ENCODE peak calls at places on chromosomes 12 and 14, in eight cellular contexts. N is fibroblast of mammary gland, V is gastrocnemius medialis, F is heart left ventricle, D is IMR-90, J is body of pancreas, Y is GM13976, L is RWPE1. G is an unnamed sample.

GRCh38 chr14:66600416-66600815 is 92.5 kb downstream of the GPHN start:
- DNase-seq in V (no peak), J (no peak), Y (no peak), N (peak), F (no peak), L (no peak), D (peak), G (peak)

GRCh38 chr14:76710093-76711010 is 50.9 kb upstream of the VASH1 start:
- DNase-seq in J (peak), F (no peak), V (no peak), D (peak), Y (peak), N (peak), L (peak), G (peak)

GRCh38 chr14:53347046-53347445 is 193.9 kb upstream of the DDHD1 start:
- DNase-seq in L (no peak), Y (no peak), D (no peak), V (no peak), J (no peak), F (no peak), N (no peak), G (no peak)

GRCh38 chr12:57276935-57277563 is 26.1 kb upstream of the STAC3 start:
- DNase-seq in D (peak), F (no peak), L (no peak), J (peak), V (no peak), N (peak), Y (peak), G (peak)

GRCh38 chr14:70919774-70920173 is 12.5 kb downstream of the PCNX1 start:
- DNase-seq in F (no peak), D (peak), Y (no peak), N (peak), V (no peak), L (no peak), J (no peak), G (no peak)

GRCh38 chr14:104359969-104360442 is 219.6 kb upstream of the C14orf180 start:
- DNase-seq in J (no peak), D (no peak), L (no peak), F (no peak), Y (no peak), V (no peak), N (no peak), G (no peak)

GRCh38 chr12:41213107-41213506 is 25.0 kb downstream of the PDZRN4 start:
- DNase-seq in D (no peak), N (no peak), J (no peak), F (no peak), L (no peak), Y (no peak), V (no peak), G (no peak)

GRCh38 chr12:101823039-101823438 is 7.7 kb downstream of the GNPTAB start:
- DNase-seq in V (peak), D (no peak), F (no peak), N (no peak), L (no peak), Y (no peak), J (no peak), G (no peak)

GRCh38 chr12:6073426-6073825 is 51.0 kb downstream of the VWF start:
- DNase-seq in Y (no peak), D (no peak), V (no peak), L (no peak), N (no peak), J (no peak), F (no peak), G (no peak)

GRCh38 chr12:15712823-15713663 is 76.1 kb downstream of the EPS8 start:
- DNase-seq in J (peak), F (peak), Y (no peak), V (no peak), L (no peak), D (no peak), N (no peak), G (no peak)

GRCh38 chr12:57527184-57527583 is 4.6 kb downstream of the MBD6 start:
- DNase-seq in F (no peak), D (no peak), V (no peak), N (no peak), J (no peak), L (no peak), Y (no peak), G (no peak)

GRCh38 chr12:45509187-45509586 is 220.3 kb upstream of the ARID2 start:
- DNase-seq in D (no peak), J (no peak), V (no peak), Y (no peak), F (no peak), N (no peak), L (no peak), G (no peak)

GRCh38 chr12:109111775-109112491 is 4.5 kb upstream of the ACACB start:
- DNase-seq in Y (peak), D (peak), N (peak), J (peak), F (peak), V (no peak), L (peak), G (peak)

GRCh38 chr12:14514154-14514842 is 53.4 kb downstream of the PLBD1 start:
- DNase-seq in D (peak), Y (peak), N (peak), J (peak), L (peak), F (peak), V (no peak), G (peak)

GRCh38 chr12:121218588-121219352 is 8.8 kb downstream of the P2RX4 start:
- DNase-seq in F (no peak), V (no peak), Y (no peak), D (no peak), N (no peak), L (no peak), J (peak), G (no peak)

GRCh38 chr12:121388421-121388981 is 11.4 kb upstream of the RNF34 start:
- DNase-seq in J (no peak), N (peak), F (no peak), D (peak), V (no peak), L (peak), Y (no peak), G (peak)

GRCh38 chr14:56813143-56813551 is 2.9 kb upstream of the OTX2 start:
- DNase-seq in J (no peak), L (no peak), N (no peak), Y (no peak), F (no peak), V (no peak), D (no peak), G (no peak)

GRCh38 chr14:56814468-56815074 is 4.3 kb upstream of the OTX2 start:
- DNase-seq in N (no peak), F (no peak), J (no peak), D (no peak), L (no peak), V (no peak), Y (no peak), G (no peak)

GRCh38 chr14:56815301-56815700 is 5.0 kb upstream of the OTX2 start:
- DNase-seq in N (no peak), F (no peak), J (no peak), V (no peak), D (no peak), Y (no peak), L (no peak), G (no peak)

GRCh38 chr14:56817396-56817921 is 7.2 kb upstream of the OTX2 start:
- DNase-seq in J (no peak), V (no peak), N (no peak), D (no peak), F (no peak), L (no peak), Y (no peak), G (no peak)

GRCh38 chr14:56816575-56817391 is 6.5 kb upstream of the OTX2 start:
- DNase-seq in N (no peak), F (no peak), V (no peak), J (no peak), L (no peak), Y (no peak), D (no peak), G (no peak)
- TF ChIP-seq CTCF in N (no peak), F (no peak), V (no peak), J (no peak), L (no peak), Y (no peak), D (no peak), G (no peak)

GRCh38 chr12:96623155-96623554 is 133.8 kb downstream of the CFAP54 start:
- DNase-seq in V (no peak), N (no peak), J (no peak), L (no peak), D (no peak), F (no peak), Y (no peak), G (no peak)

DNA sequence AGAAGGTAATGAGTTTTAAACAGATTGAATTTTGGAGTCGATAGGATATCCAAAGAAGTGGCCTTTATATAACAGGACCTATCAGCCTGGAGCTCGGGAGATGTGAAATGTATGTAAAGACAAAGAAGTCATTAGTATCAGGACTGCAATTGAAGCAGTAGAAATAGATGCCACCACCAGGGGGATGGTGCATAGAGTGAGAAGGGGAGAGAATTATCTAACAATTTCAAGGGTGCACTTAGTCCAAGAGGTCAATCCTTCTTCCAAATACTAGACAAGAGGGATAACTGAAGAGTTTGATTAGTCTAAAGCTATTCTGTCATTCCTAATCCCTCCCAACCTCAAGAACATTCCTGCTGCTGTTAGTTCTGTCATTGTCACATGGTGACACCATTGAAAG is 127.8 kb downstream of the CFAP54 start:
- DNase-seq in N (no peak), L (no peak), Y (no peak), F (no peak), D (no peak), J (no peak), V (no peak), G (no peak)
- TF ChIP-seq CTCF in N (peak), L (no peak), Y (no peak), F (no peak), D (no peak), J (no peak), V (no peak), G (peak)

DNA sequence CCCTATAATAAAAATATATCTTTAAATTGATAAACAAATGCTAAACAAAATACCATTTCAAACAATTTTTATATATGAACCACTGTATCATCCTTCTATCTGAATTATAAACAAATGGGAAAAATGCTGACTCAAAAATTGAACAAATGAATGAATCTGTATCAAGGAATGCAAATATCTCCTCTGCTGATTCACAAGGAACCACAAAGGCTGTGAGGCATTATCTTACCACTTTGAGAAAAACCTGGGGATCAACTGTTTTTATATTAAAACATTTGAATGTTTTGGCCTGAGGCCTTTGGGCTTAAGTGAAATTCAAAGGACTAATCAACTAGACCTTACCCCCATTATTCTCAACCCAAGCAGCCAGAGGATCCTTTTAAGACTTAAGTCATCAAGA is 86.3 kb downstream of the EML5 start:
- DNase-seq in J (no peak), L (peak), V (no peak), Y (no peak), N (peak), D (peak), F (no peak), G (peak)
- TF ChIP-seq CTCF in J (no peak), L (no peak), V (no peak), Y (no peak), N (no peak), D (no peak), F (no peak), G (no peak)

GRCh38 chr14:86652512-86652911 is 1122.6 kb downstream of the FLRT2 start:
- DNase-seq in V (no peak), D (peak), L (no peak), F (no peak), J (no peak), Y (no peak), N (no peak), G (no peak)

GRCh38 chr14:86646125-86646524 is 1116.2 kb downstream of the FLRT2 start:
- DNase-seq in Y (no peak), F (no peak), J (no peak), V (no peak), D (no peak), L (no peak), N (no peak), G (no peak)

GRCh38 chr14:86641310-86641709 is 1111.4 kb downstream of the FLRT2 start:
- DNase-seq in N (no peak), V (no peak), F (no peak), Y (no peak), J (no peak), L (no peak), D (no peak), G (no peak)

GRCh38 chr14:86646688-86647687 is 1117.0 kb downstream of the FLRT2 start:
- DNase-seq in J (no peak), Y (no peak), N (peak), V (no peak), D (peak), L (no peak), F (no peak), G (peak)
- TF ChIP-seq CTCF in J (no peak), Y (no peak), N (peak), V (no peak), D (no peak), L (no peak), F (no peak), G (peak)

GRCh38 chr12:116881867-116882507 is 746 bp upstream of the HRK start:
- DNase-seq in J (no peak), V (no peak), N (no peak), L (no peak), Y (peak), D (no peak), F (no peak), G (no peak)

GRCh38 chr12:116880213-116880816 is 926 bp downstream of the HRK start:
- DNase-seq in N (peak), V (no peak), Y (peak), F (no peak), L (no peak), J (no peak), D (no peak), G (no peak)

GRCh38 chr12:116881325-116881866 is at the start of gene HRK:
- DNase-seq in D (no peak), V (no peak), L (no peak), F (no peak), N (no peak), J (peak), Y (no peak), G (no peak)

GRCh38 chr12:116880817-116881324 is 370 bp downstream of the HRK start:
- DNase-seq in N (peak), D (peak), V (no peak), F (peak), L (no peak), Y (peak), J (peak), G (no peak)

GRCh38 chr12:116882742-116883141 is 1.5 kb upstream of the HRK start:
- DNase-seq in F (no peak), J (no peak), Y (peak), D (peak), V (no peak), N (peak), L (no peak), G (peak)
- TF ChIP-seq CTCF in F (peak), J (no peak), Y (peak), D (peak), V (no peak), N (peak), L (no peak), G (peak)

DNA sequence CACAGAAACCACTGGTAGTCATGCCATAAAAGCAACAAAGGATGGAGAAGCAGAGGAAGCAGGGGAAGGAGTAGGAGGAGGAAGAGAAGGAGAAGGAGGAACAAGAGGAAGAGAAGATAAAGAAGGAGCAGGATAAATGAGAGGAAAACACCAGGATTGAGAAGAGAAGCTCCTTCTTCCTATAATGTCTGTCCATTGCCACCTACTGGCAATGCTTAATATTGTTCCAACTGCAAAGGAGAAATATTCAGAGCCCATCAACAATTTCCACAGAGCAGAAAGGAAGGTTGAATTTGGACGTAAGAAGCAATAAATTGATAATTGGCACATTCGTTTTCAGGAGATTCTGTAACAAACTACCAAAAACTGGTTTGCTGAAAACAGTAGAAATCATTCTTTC is 898.4 kb downstream of the SLC16A7 start:
- DNase-seq in D (peak), Y (no peak), J (peak), F (no peak), N (peak), V (no peak), L (peak), G (peak)
- TF ChIP-seq CTCF in D (peak), Y (peak), J (peak), F (peak), N (peak), V (no peak), L (peak), G (peak)

GRCh38 chr12:12977231-12977630 is 22.8 kb downstream of the HEBP1 start:
- DNase-seq in F (no peak), J (no peak), N (no peak), Y (no peak), L (no peak), D (no peak), V (no peak), G (no peak)
- TF ChIP-seq CTCF in F (no peak), J (no peak), N (no peak), Y (no peak), L (no peak), D (no peak), V (no peak), G (no peak)

GRCh38 chr12:111673503-111673902 is 12.3 kb downstream of the BRAP start:
- DNase-seq in V (no peak), L (no peak), F (no peak), D (peak), N (peak), J (no peak), Y (peak), G (peak)
- TF ChIP-seq CTCF in V (no peak), L (no peak), F (peak), D (peak), N (peak), J (peak), Y (peak), G (peak)

GRCh38 chr12:119274636-119275065 is 59.9 kb upstream of the CCDC60 start:
- DNase-seq in Y (no peak), L (no peak), F (no peak), V (no peak), N (no peak), D (no peak), J (no peak), G (no peak)
- TF ChIP-seq CTCF in Y (no peak), L (no peak), F (peak), V (peak), N (no peak), D (no peak), J (no peak), G (no peak)

GRCh38 chr14:35410858-35411257 is 6.3 kb upstream of the NFKBIA start:
- DNase-seq in V (no peak), L (no peak), J (no peak), D (no peak), F (no peak), Y (no peak), N (no peak), G (no peak)
- TF ChIP-seq CTCF in V (no peak), L (no peak), J (no peak), D (no peak), F (no peak), Y (no peak), N (no peak), G (no peak)

G was measured in HFFc6.